ENCODE peak calls at places on chromosomes 1 and 21, in eight cellular contexts. One of them, this sample, is unnamed.

GRCh38 chr1:91741301-91741700 is 144.7 kb downstream of the TGFBR3 start:
- DNase-seq in fibroblast of lung: peak; percentile 71
- DNase-seq in neuronal stem cell: no peak
- DNase-seq in mammary epithelial cell: no peak
- DNase-seq in MM.1S: no peak
- DNase-seq in astrocyte: peak; percentile 63
- DNase-seq in HCT116: no peak
- DNase-seq in GM23248: peak; percentile 48
- DNase-seq in this sample: peak; percentile 72

GRCh38 chr1:77220687-77221463 is 1.6 kb upstream of the PIGK start:
- DNase-seq in astrocyte: peak; percentile 74
- DNase-seq in fibroblast of lung: peak; percentile 77
- DNase-seq in HCT116: no peak
- DNase-seq in mammary epithelial cell: peak; percentile 59
- DNase-seq in MM.1S: no peak
- DNase-seq in GM23248: peak; percentile 67
- DNase-seq in neuronal stem cell: no peak
- DNase-seq in this sample: no peak

GRCh38 chr1:210726621-210727020 is 397.9 kb downstream of the HHAT start:
- DNase-seq in GM23248: peak; percentile 20
- DNase-seq in mammary epithelial cell: peak; percentile 28
- DNase-seq in HCT116: no peak
- DNase-seq in MM.1S: peak; percentile 70
- DNase-seq in neuronal stem cell: peak; percentile 79
- DNase-seq in fibroblast of lung: peak; percentile 23
- DNase-seq in astrocyte: peak; percentile 7
- DNase-seq in this sample: no peak

GRCh38 chr1:89995595-89996397 is 886 bp downstream of the ZNF326 start:
- DNase-seq in GM23248: peak; percentile 48
- DNase-seq in neuronal stem cell: no peak
- DNase-seq in fibroblast of lung: peak; percentile 35
- DNase-seq in MM.1S: no peak
- DNase-seq in HCT116: no peak
- DNase-seq in mammary epithelial cell: no peak
- DNase-seq in astrocyte: peak; percentile 29
- DNase-seq in this sample: no peak

GRCh38 chr1:211813590-211813989 is 17.0 kb downstream of the LPGAT1 start:
- DNase-seq in neuronal stem cell: no peak
- DNase-seq in mammary epithelial cell: peak; percentile 58
- DNase-seq in GM23248: peak; percentile 17
- DNase-seq in astrocyte: peak; percentile 65
- DNase-seq in fibroblast of lung: peak; percentile 72
- DNase-seq in HCT116: no peak
- DNase-seq in MM.1S: no peak
- DNase-seq in this sample: no peak

GRCh38 chr1:6889875-6890480 is 104.7 kb downstream of the CAMTA1 start:
- DNase-seq in HCT116: peak; percentile 44
- DNase-seq in MM.1S: peak; percentile 42
- DNase-seq in astrocyte: peak; percentile 32
- DNase-seq in fibroblast of lung: peak; percentile 42
- DNase-seq in GM23248: peak; percentile 82
- DNase-seq in mammary epithelial cell: peak; percentile 44
- DNase-seq in neuronal stem cell: peak; percentile 20
- DNase-seq in this sample: no peak

GRCh38 chr21:17900281-17900989 is 81.3 kb upstream of the C21orf91 start:
- DNase-seq in fibroblast of lung: no peak
- DNase-seq in MM.1S: no peak
- DNase-seq in mammary epithelial cell: no peak
- DNase-seq in neuronal stem cell: no peak
- DNase-seq in HCT116: no peak
- DNase-seq in GM23248: no peak
- DNase-seq in astrocyte: no peak
- DNase-seq in this sample: no peak

GRCh38 chr1:44523747-44524146 is 118.7 kb downstream of the RNF220 start:
- DNase-seq in mammary epithelial cell: no peak
- DNase-seq in MM.1S: no peak
- DNase-seq in astrocyte: no peak
- DNase-seq in HCT116: no peak
- DNase-seq in GM23248: no peak
- DNase-seq in neuronal stem cell: no peak
- DNase-seq in fibroblast of lung: no peak
- DNase-seq in this sample: no peak

GRCh38 chr1:224300346-224300745 is 29.6 kb downstream of the NVL start:
- DNase-seq in MM.1S: no peak
- DNase-seq in fibroblast of lung: peak; percentile 92
- DNase-seq in GM23248: peak; percentile 85
- DNase-seq in mammary epithelial cell: peak; percentile 82
- DNase-seq in astrocyte: peak; percentile 90
- DNase-seq in neuronal stem cell: no peak
- DNase-seq in HCT116: no peak
- DNase-seq in this sample: peak; percentile 77

GRCh38 chr1:99627615-99628014 is 18.3 kb upstream of the PALMD start:
- DNase-seq in MM.1S: no peak
- DNase-seq in neuronal stem cell: no peak
- DNase-seq in astrocyte: no peak
- DNase-seq in HCT116: no peak
- DNase-seq in fibroblast of lung: no peak
- DNase-seq in mammary epithelial cell: no peak
- DNase-seq in GM23248: no peak
- DNase-seq in this sample: no peak

GRCh38 chr1:58997060-58997411 is 213.2 kb upstream of the JUN start:
- DNase-seq in fibroblast of lung: no peak
- DNase-seq in HCT116: no peak
- DNase-seq in neuronal stem cell: no peak
- DNase-seq in GM23248: no peak
- DNase-seq in astrocyte: no peak
- DNase-seq in mammary epithelial cell: no peak
- DNase-seq in MM.1S: no peak
- DNase-seq in this sample: no peak

DNA sequence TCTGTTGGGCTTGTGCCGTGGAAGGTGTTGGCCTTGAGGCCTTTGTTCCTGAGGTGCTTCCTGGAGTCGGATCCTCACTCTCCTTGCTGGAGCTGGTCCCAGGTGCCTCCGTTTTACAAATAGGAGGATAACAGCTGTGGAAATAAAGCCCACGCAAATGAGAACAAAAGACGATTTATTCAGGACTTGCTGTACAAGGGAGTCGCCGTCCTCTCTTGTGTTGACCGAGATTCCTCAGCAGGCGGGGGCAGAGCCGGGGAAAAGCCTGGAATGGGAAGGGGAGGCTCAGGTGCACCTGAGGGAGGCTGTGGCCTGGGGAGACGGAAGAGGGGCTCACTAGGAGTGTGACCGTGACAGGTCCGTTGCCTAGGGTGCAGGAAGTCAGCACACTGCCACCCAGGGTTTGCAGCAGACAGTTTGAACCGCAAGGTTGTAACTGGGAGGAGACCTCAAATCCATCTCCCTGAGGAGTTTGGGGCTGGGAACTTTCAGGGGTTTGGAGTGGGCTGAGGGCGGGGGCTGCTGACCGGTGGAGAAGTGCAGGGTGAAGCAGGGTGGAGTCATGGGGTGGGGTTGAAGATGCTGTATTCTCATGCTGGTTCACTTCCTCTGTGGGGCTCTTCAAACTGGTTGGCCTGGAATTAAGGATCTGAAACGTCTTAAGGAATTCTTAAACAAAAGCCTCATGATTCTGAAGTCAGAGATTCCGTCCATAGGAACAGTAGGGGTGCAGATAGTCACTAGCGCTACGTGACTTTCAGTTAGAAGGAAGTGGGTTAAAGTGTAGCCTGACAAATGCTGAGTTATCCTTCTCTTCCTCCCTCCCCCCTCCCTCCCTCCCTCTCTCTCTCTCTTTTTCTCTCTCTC is 2.6 kb upstream of the CSTB start:
- DNase-seq in mammary epithelial cell: peak; percentile 34
- DNase-seq in GM23248: no peak
- DNase-seq in fibroblast of lung: no peak
- DNase-seq in neuronal stem cell: no peak
- DNase-seq in HCT116: no peak
- DNase-seq in MM.1S: no peak
- DNase-seq in astrocyte: no peak
- DNase-seq in this sample: no peak
- H3K27ac ChIP-seq in mammary epithelial cell: no peak overlapping the region
- H3K27ac ChIP-seq in GM23248: no peak overlapping the region
- H3K27ac ChIP-seq in fibroblast of lung: no peak overlapping the region
- H3K27ac ChIP-seq in neuronal stem cell: no peak overlapping the region
- H3K27ac ChIP-seq in HCT116: no peak overlapping the region
- H3K27ac ChIP-seq in MM.1S: peak overlapping the region; percentile 65
- H3K27ac ChIP-seq in astrocyte: peak overlapping the region; percentile 33
- H3K27ac ChIP-seq in this sample: no peak overlapping the region

DNA sequence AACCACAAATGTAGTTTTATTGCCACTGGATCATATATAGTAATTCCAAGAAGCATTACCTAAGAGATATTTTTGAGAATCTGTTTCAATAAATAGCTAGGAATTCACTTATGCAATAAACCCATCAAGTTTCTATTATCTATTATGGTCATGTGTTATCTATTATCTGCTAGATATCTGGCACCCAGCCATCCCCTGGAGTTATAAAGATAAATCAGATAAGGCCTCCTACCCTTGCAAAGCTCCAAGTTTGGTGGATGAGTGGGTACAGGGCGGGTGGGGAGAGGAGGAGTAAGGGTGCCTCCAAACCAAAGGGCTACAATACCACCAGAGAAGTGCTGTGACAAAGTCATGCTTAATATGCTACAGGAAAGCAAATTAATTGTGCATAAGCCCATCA is 10.3 kb upstream of the VWA5B1 start:
- DNase-seq in HCT116: no peak
- DNase-seq in fibroblast of lung: no peak
- DNase-seq in mammary epithelial cell: no peak
- DNase-seq in GM23248: no peak
- DNase-seq in astrocyte: no peak
- DNase-seq in MM.1S: no peak
- DNase-seq in neuronal stem cell: no peak
- DNase-seq in this sample: no peak
- H3K27me3 ChIP-seq in HCT116: peaks cover 6% of the 10 kb centered on the region
- H3K27me3 ChIP-seq in fibroblast of lung: no peaks in the 10 kb centered on the region
- H3K27me3 ChIP-seq in mammary epithelial cell: no peaks in the 10 kb centered on the region
- H3K27me3 ChIP-seq in GM23248: no peaks in the 10 kb centered on the region
- H3K27me3 ChIP-seq in astrocyte: no peaks in the 10 kb centered on the region
- H3K27me3 ChIP-seq in MM.1S: peaks cover 100% of the 10 kb centered on the region
- H3K27me3 ChIP-seq in neuronal stem cell: peaks cover 9% of the 10 kb centered on the region
- H3K27me3 ChIP-seq in this sample: peaks cover 17% of the 10 kb centered on the region

DNA sequence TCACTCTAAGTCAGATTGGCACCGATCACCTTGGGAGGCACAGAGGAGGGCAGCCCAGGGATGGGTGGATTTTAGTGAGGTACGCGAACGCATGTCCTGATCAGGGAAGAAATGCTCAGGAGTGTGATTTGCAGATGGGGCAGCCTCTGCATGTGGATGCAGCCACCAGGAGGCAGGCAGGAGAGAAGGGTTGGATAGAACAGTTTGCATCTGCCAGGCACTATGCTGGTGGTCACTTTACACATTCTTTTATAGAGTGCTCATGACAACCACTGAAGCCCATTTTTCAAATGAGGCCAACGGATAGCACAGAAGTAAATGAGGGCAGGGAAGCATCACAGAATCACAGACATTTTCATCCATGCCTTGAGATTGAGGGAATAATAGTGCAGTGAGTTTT is 5.7 kb downstream of the LAMB3 start:
- DNase-seq in astrocyte: peak; percentile 64
- DNase-seq in HCT116: no peak
- DNase-seq in MM.1S: no peak
- DNase-seq in neuronal stem cell: no peak
- DNase-seq in fibroblast of lung: peak; percentile 73
- DNase-seq in mammary epithelial cell: no peak
- DNase-seq in GM23248: peak; percentile 49
- DNase-seq in this sample: peak; percentile 50
- H2AFZ ChIP-seq in astrocyte: no peak overlapping the region
- H2AFZ ChIP-seq in HCT116: no peak overlapping the region
- H2AFZ ChIP-seq in MM.1S: no peak overlapping the region
- H2AFZ ChIP-seq in neuronal stem cell: no peak overlapping the region
- H2AFZ ChIP-seq in fibroblast of lung: no peak overlapping the region
- H2AFZ ChIP-seq in mammary epithelial cell: no peak overlapping the region
- H2AFZ ChIP-seq in GM23248: no peak overlapping the region
- H2AFZ ChIP-seq in this sample: no peak overlapping the region

DNA sequence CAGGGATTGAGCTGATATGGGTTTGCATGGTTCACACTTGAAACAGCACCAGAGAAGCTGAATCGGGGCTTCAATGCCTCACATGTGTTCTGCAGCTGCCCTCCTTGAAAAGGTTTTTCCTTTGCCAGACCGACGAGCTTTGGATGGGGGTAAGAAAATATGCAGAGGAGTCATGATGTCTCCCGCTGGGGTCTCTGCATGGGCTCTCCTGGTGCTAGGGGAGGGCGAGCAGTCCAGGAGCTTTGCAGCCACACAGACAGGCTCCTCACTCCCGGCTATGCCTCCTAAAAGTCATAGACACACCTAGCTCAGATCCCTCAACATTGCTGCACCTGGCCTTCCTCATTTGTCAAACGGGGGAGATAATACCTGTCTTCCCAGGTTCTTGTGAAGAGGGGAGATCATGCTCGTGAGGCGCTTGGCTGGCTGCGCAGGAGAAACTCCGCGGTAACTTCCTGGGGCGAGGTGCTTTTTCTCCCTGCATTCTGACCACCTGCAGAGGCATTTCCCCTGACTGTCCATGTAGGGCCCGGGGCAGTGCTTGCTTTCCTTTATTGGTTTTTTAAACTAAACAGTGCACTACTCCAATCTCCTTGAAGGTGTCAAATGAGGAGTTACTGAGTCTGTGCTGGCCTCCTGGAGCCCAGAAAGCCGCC is 112.4 kb downstream of the PLXNA2 start:
- DNase-seq in neuronal stem cell: no peak
- DNase-seq in astrocyte: no peak
- DNase-seq in fibroblast of lung: no peak
- DNase-seq in mammary epithelial cell: no peak
- DNase-seq in MM.1S: no peak
- DNase-seq in GM23248: no peak
- DNase-seq in HCT116: no peak
- DNase-seq in this sample: no peak
- H3K27ac ChIP-seq in neuronal stem cell: no peak overlapping the region
- H3K27ac ChIP-seq in astrocyte: no peak overlapping the region
- H3K27ac ChIP-seq in fibroblast of lung: no peak overlapping the region
- H3K27ac ChIP-seq in mammary epithelial cell: no peak overlapping the region
- H3K27ac ChIP-seq in MM.1S: no peak overlapping the region
- H3K27ac ChIP-seq in GM23248: no peak overlapping the region
- H3K27ac ChIP-seq in HCT116: no peak overlapping the region
- H3K27ac ChIP-seq in this sample: no peak overlapping the region

GRCh38 chr1:156644146-156644545 is 2.2 kb downstream of the BCAN start:
- DNase-seq in neuronal stem cell: no peak
- DNase-seq in GM23248: no peak
- DNase-seq in astrocyte: no peak
- DNase-seq in HCT116: no peak
- DNase-seq in mammary epithelial cell: no peak
- DNase-seq in fibroblast of lung: no peak
- DNase-seq in MM.1S: no peak
- DNase-seq in this sample: peak; percentile 39
- H3K27me3 ChIP-seq in neuronal stem cell: peaks cover 19% of the 10 kb centered on the region
- H3K27me3 ChIP-seq in GM23248: peaks cover 87% of the 10 kb centered on the region
- H3K27me3 ChIP-seq in astrocyte: peaks cover 91% of the 10 kb centered on the region
- H3K27me3 ChIP-seq in HCT116: no peaks in the 10 kb centered on the region
- H3K27me3 ChIP-seq in mammary epithelial cell: peaks cover 29% of the 10 kb centered on the region
- H3K27me3 ChIP-seq in fibroblast of lung: peaks cover 92% of the 10 kb centered on the region
- H3K27me3 ChIP-seq in MM.1S: no peaks in the 10 kb centered on the region
- H3K27me3 ChIP-seq in this sample: peaks cover 93% of the 10 kb centered on the region

DNA sequence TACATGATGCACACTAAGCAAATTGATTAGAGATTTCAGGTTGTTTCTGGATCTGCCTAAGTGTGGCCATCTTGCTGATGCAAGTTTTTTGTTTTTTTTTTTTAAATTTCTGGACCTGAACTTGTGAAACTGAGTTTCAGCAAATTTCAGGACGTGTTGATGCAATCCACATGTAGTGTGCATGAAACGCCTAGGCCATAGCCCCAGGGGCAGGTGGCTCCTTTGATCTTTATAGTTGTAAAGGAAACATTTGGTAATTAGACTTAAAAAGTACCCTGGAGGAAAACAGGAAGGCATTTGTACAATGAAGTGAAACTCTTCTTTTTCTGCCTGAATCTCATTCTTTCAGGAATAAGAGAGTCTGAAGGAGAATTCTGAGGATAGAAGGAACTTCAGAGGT is 162.2 kb upstream of the LHX8 start:
- DNase-seq in HCT116: no peak
- DNase-seq in neuronal stem cell: no peak
- DNase-seq in MM.1S: peak; percentile 95
- DNase-seq in mammary epithelial cell: no peak
- DNase-seq in astrocyte: no peak
- DNase-seq in GM23248: no peak
- DNase-seq in fibroblast of lung: no peak
- DNase-seq in this sample: no peak
- H2AFZ ChIP-seq in HCT116: no peak overlapping the region
- H2AFZ ChIP-seq in neuronal stem cell: no peak overlapping the region
- H2AFZ ChIP-seq in MM.1S: no peak overlapping the region
- H2AFZ ChIP-seq in mammary epithelial cell: no peak overlapping the region
- H2AFZ ChIP-seq in astrocyte: no peak overlapping the region
- H2AFZ ChIP-seq in GM23248: no peak overlapping the region
- H2AFZ ChIP-seq in fibroblast of lung: no peak overlapping the region
- H2AFZ ChIP-seq in this sample: no peak overlapping the region